ENCODE peak calls at places on chromosomes 3 and 15, in nine cellular contexts. One of them, this sample, is unnamed.

GRCh38 chr15:84898761-84899160 is 14.3 kb downstream of the SLC28A1 start:
- DNase-seq in CD8-positive, alpha-beta memory T cell: no peak
- DNase-seq in fibroblast of lung: no peak
- DNase-seq in adipocyte: no peak
- DNase-seq in tibial artery: no peak
- DNase-seq in fibroblast of mammary gland: no peak
- DNase-seq in CD8-positive, alpha-beta T cell: no peak
- DNase-seq in body of pancreas: no peak
- DNase-seq in HepG2: no peak
- DNase-seq in this sample: no peak

GRCh38 chr15:68196445-68197169 is 8.5 kb downstream of the CALML4 start:
- DNase-seq in CD8-positive, alpha-beta memory T cell: no peak
- DNase-seq in fibroblast of lung: no peak
- DNase-seq in adipocyte: no peak
- DNase-seq in tibial artery: no peak
- DNase-seq in fibroblast of mammary gland: no peak
- DNase-seq in CD8-positive, alpha-beta T cell: no peak
- DNase-seq in body of pancreas: no peak
- DNase-seq in HepG2: no peak
- DNase-seq in this sample: no peak

GRCh38 chr3:136069933-136070332 is 104.4 kb downstream of the PPP2R3A start:
- DNase-seq in CD8-positive, alpha-beta memory T cell: no peak
- DNase-seq in fibroblast of lung: peak; percentile 5
- DNase-seq in adipocyte: peak; percentile 28
- DNase-seq in tibial artery: no peak
- DNase-seq in fibroblast of mammary gland: peak; percentile 28
- DNase-seq in CD8-positive, alpha-beta T cell: no peak
- DNase-seq in body of pancreas: no peak
- DNase-seq in HepG2: no peak
- DNase-seq in this sample: no peak

GRCh38 chr15:42102646-42103235 is 8.4 kb upstream of the PLA2G4D start:
- DNase-seq in CD8-positive, alpha-beta memory T cell: no peak
- DNase-seq in fibroblast of lung: peak; percentile 48
- DNase-seq in adipocyte: peak; percentile 27
- DNase-seq in tibial artery: no peak
- DNase-seq in fibroblast of mammary gland: peak; percentile 59
- DNase-seq in CD8-positive, alpha-beta T cell: no peak
- DNase-seq in body of pancreas: no peak
- DNase-seq in HepG2: no peak
- DNase-seq in this sample: no peak

GRCh38 chr15:62348528-62349087 is 183.5 kb upstream of the C2CD4B start:
- DNase-seq in CD8-positive, alpha-beta memory T cell: no peak
- DNase-seq in fibroblast of lung: no peak
- DNase-seq in adipocyte: no peak
- DNase-seq in tibial artery: no peak
- DNase-seq in fibroblast of mammary gland: no peak
- DNase-seq in CD8-positive, alpha-beta T cell: no peak
- DNase-seq in body of pancreas: no peak
- DNase-seq in HepG2: no peak
- DNase-seq in this sample: no peak

GRCh38 chr3:171335559-171335958 is 124.6 kb downstream of the TNIK start:
- DNase-seq in CD8-positive, alpha-beta memory T cell: no peak
- DNase-seq in fibroblast of lung: no peak
- DNase-seq in adipocyte: no peak
- DNase-seq in tibial artery: no peak
- DNase-seq in fibroblast of mammary gland: no peak
- DNase-seq in CD8-positive, alpha-beta T cell: no peak
- DNase-seq in body of pancreas: no peak
- DNase-seq in HepG2: no peak
- DNase-seq in this sample: no peak

GRCh38 chr15:40445411-40446055 is 4.8 kb downstream of the BAHD1 start:
- DNase-seq in CD8-positive, alpha-beta memory T cell: no peak
- DNase-seq in fibroblast of lung: peak; percentile 55
- DNase-seq in adipocyte: peak; percentile 21
- DNase-seq in tibial artery: no peak
- DNase-seq in fibroblast of mammary gland: peak; percentile 67
- DNase-seq in CD8-positive, alpha-beta T cell: no peak
- DNase-seq in body of pancreas: no peak
- DNase-seq in HepG2: no peak
- DNase-seq in this sample: no peak

GRCh38 chr3:16807981-16808380 is 76.8 kb upstream of the PLCL2 start:
- DNase-seq in CD8-positive, alpha-beta memory T cell: no peak
- DNase-seq in fibroblast of lung: no peak
- DNase-seq in adipocyte: peak; percentile 0
- DNase-seq in tibial artery: no peak
- DNase-seq in fibroblast of mammary gland: peak; percentile 42
- DNase-seq in CD8-positive, alpha-beta T cell: no peak
- DNase-seq in body of pancreas: no peak
- DNase-seq in HepG2: no peak
- DNase-seq in this sample: no peak

GRCh38 chr3:96983731-96984130 is 169.3 kb downstream of the EPHA6 start:
- DNase-seq in CD8-positive, alpha-beta memory T cell: no peak
- DNase-seq in fibroblast of lung: no peak
- DNase-seq in adipocyte: no peak
- DNase-seq in tibial artery: no peak
- DNase-seq in fibroblast of mammary gland: no peak
- DNase-seq in CD8-positive, alpha-beta T cell: no peak
- DNase-seq in body of pancreas: no peak
- DNase-seq in HepG2: no peak
- DNase-seq in this sample: no peak

GRCh38 chr15:43225201-43225949 is 4.6 kb upstream of the EPB42 start:
- DNase-seq in CD8-positive, alpha-beta memory T cell: no peak
- DNase-seq in fibroblast of lung: peak; percentile 68
- DNase-seq in adipocyte: peak; percentile 84
- DNase-seq in tibial artery: peak; percentile 42
- DNase-seq in fibroblast of mammary gland: peak; percentile 70
- DNase-seq in CD8-positive, alpha-beta T cell: peak; percentile 17
- DNase-seq in body of pancreas: peak; percentile 57
- DNase-seq in HepG2: peak; percentile 63
- DNase-seq in this sample: no peak

GRCh38 chr15:68281008-68281407 is 3.5 kb downstream of the FEM1B start:
- DNase-seq in CD8-positive, alpha-beta memory T cell: no peak
- DNase-seq in fibroblast of lung: no peak
- DNase-seq in adipocyte: no peak
- DNase-seq in tibial artery: no peak
- DNase-seq in fibroblast of mammary gland: no peak
- DNase-seq in CD8-positive, alpha-beta T cell: no peak
- DNase-seq in body of pancreas: no peak
- DNase-seq in HepG2: no peak
- DNase-seq in this sample: no peak

GRCh38 chr3:62376906-62377865 is 3.8 kb upstream of the FEZF2 start:
- DNase-seq in CD8-positive, alpha-beta memory T cell: no peak
- DNase-seq in fibroblast of lung: no peak
- DNase-seq in adipocyte: no peak
- DNase-seq in tibial artery: no peak
- DNase-seq in fibroblast of mammary gland: no peak
- DNase-seq in CD8-positive, alpha-beta T cell: no peak
- DNase-seq in body of pancreas: no peak
- DNase-seq in HepG2: no peak
- DNase-seq in this sample: no peak

GRCh38 chr3:132550579-132551305 is 46.3 kb upstream of the ACKR4 start:
- DNase-seq in CD8-positive, alpha-beta memory T cell: no peak
- DNase-seq in fibroblast of lung: no peak
- DNase-seq in adipocyte: no peak
- DNase-seq in tibial artery: no peak
- DNase-seq in fibroblast of mammary gland: peak; percentile 44
- DNase-seq in CD8-positive, alpha-beta T cell: no peak
- DNase-seq in body of pancreas: peak; percentile 66
- DNase-seq in HepG2: no peak
- DNase-seq in this sample: no peak

GRCh38 chr3:193490989-193491388 is 63.7 kb downstream of the ATP13A4 start:
- DNase-seq in CD8-positive, alpha-beta memory T cell: no peak
- DNase-seq in fibroblast of lung: no peak
- DNase-seq in adipocyte: no peak
- DNase-seq in tibial artery: no peak
- DNase-seq in fibroblast of mammary gland: no peak
- DNase-seq in CD8-positive, alpha-beta T cell: no peak
- DNase-seq in body of pancreas: no peak
- DNase-seq in HepG2: no peak
- DNase-seq in this sample: no peak

GRCh38 chr3:29683306-29683993 is 402.6 kb downstream of the RBMS3 start:
- DNase-seq in CD8-positive, alpha-beta memory T cell: no peak
- DNase-seq in fibroblast of lung: peak; percentile 57
- DNase-seq in adipocyte: peak; percentile 67
- DNase-seq in tibial artery: no peak
- DNase-seq in fibroblast of mammary gland: peak; percentile 59
- DNase-seq in CD8-positive, alpha-beta T cell: no peak
- DNase-seq in body of pancreas: no peak
- DNase-seq in HepG2: no peak
- DNase-seq in this sample: no peak

GRCh38 chr3:18964640-18965039 is 183.7 kb upstream of the KCNH8 start:
- DNase-seq in CD8-positive, alpha-beta memory T cell: no peak
- DNase-seq in fibroblast of lung: no peak
- DNase-seq in adipocyte: no peak
- DNase-seq in tibial artery: no peak
- DNase-seq in fibroblast of mammary gland: no peak
- DNase-seq in CD8-positive, alpha-beta T cell: no peak
- DNase-seq in body of pancreas: no peak
- DNase-seq in HepG2: no peak
- DNase-seq in this sample: no peak

GRCh38 chr15:74821091-74821789 is 5.2 kb upstream of the CPLX3 start:
- DNase-seq in CD8-positive, alpha-beta memory T cell: no peak
- DNase-seq in fibroblast of lung: no peak
- DNase-seq in adipocyte: peak; percentile 6
- DNase-seq in tibial artery: no peak
- DNase-seq in fibroblast of mammary gland: no peak
- DNase-seq in CD8-positive, alpha-beta T cell: no peak
- DNase-seq in body of pancreas: no peak
- DNase-seq in HepG2: no peak
- DNase-seq in this sample: no peak

DNA sequence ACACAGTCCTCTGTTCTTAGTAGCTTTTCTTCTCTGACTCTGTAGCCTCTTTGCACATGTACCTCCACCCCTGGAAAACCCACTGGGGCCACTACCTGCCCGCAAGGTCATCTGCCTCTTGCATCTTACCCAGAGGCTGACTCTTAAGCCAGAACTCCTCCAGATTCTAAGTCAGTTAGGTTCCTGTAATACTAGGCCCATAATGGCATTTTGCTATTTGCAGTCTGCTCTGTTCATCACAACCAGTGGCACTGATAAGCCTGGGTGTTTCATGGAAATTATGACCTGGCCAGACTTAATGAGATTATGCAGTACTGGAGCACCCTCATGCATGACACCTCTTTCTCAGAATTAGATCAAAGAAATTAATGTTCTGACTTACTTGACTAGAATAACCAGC is 31.7 kb upstream of the ATG7 start:
- DNase-seq in CD8-positive, alpha-beta memory T cell: no peak
- DNase-seq in fibroblast of lung: no peak
- DNase-seq in adipocyte: no peak
- DNase-seq in tibial artery: no peak
- DNase-seq in fibroblast of mammary gland: no peak
- DNase-seq in CD8-positive, alpha-beta T cell: no peak
- DNase-seq in body of pancreas: no peak
- DNase-seq in HepG2: no peak
- DNase-seq in this sample: no peak
- H3K4me3 ChIP-seq in CD8-positive, alpha-beta memory T cell: no peak overlapping the region
- H3K4me3 ChIP-seq in fibroblast of lung: no peak overlapping the region
- H3K4me3 ChIP-seq in adipocyte: no peak overlapping the region
- H3K4me3 ChIP-seq in tibial artery: no peak overlapping the region
- H3K4me3 ChIP-seq in fibroblast of mammary gland: no peak overlapping the region
- H3K4me3 ChIP-seq in CD8-positive, alpha-beta T cell: no peak overlapping the region
- H3K4me3 ChIP-seq in body of pancreas: no peak overlapping the region
- H3K4me3 ChIP-seq in HepG2: no peak overlapping the region
- H3K4me3 ChIP-seq in this sample: no peak overlapping the region

GRCh38 chr3:109351231-109351630 is 13.9 kb upstream of the DPPA4 start:
- DNase-seq in CD8-positive, alpha-beta memory T cell: no peak
- DNase-seq in fibroblast of lung: no peak
- DNase-seq in adipocyte: no peak
- DNase-seq in tibial artery: no peak
- DNase-seq in fibroblast of mammary gland: no peak
- DNase-seq in CD8-positive, alpha-beta T cell: no peak
- DNase-seq in body of pancreas: no peak
- DNase-seq in HepG2: no peak
- DNase-seq in this sample: no peak

GRCh38 chr3:109356442-109357155 is 19.3 kb upstream of the DPPA4 start:
- DNase-seq in CD8-positive, alpha-beta memory T cell: no peak
- DNase-seq in fibroblast of lung: no peak
- DNase-seq in adipocyte: no peak
- DNase-seq in tibial artery: no peak
- DNase-seq in fibroblast of mammary gland: no peak
- DNase-seq in CD8-positive, alpha-beta T cell: no peak
- DNase-seq in body of pancreas: no peak
- DNase-seq in HepG2: no peak
- DNase-seq in this sample: no peak

GRCh38 chr3:109353057-109353456 is 15.7 kb upstream of the DPPA4 start:
- DNase-seq in CD8-positive, alpha-beta memory T cell: no peak
- DNase-seq in fibroblast of lung: peak; percentile 63
- DNase-seq in adipocyte: peak; percentile 4
- DNase-seq in tibial artery: no peak
- DNase-seq in fibroblast of mammary gland: no peak
- DNase-seq in CD8-positive, alpha-beta T cell: no peak
- DNase-seq in body of pancreas: no peak
- DNase-seq in HepG2: no peak
- DNase-seq in this sample: no peak

GRCh38 chr3:109355625-109356441 is 18.5 kb upstream of the DPPA4 start:
- DNase-seq in CD8-positive, alpha-beta memory T cell: no peak
- DNase-seq in fibroblast of lung: no peak
- DNase-seq in adipocyte: no peak
- DNase-seq in tibial artery: no peak
- DNase-seq in fibroblast of mammary gland: no peak
- DNase-seq in CD8-positive, alpha-beta T cell: no peak
- DNase-seq in body of pancreas: no peak
- DNase-seq in HepG2: no peak
- DNase-seq in this sample: no peak
- H3K4me3 ChIP-seq in CD8-positive, alpha-beta memory T cell: no peak overlapping the region
- H3K4me3 ChIP-seq in fibroblast of lung: no peak overlapping the region
- H3K4me3 ChIP-seq in adipocyte: no peak overlapping the region
- H3K4me3 ChIP-seq in tibial artery: no peak overlapping the region
- H3K4me3 ChIP-seq in fibroblast of mammary gland: no peak overlapping the region
- H3K4me3 ChIP-seq in CD8-positive, alpha-beta T cell: no peak overlapping the region
- H3K4me3 ChIP-seq in body of pancreas: no peak overlapping the region
- H3K4me3 ChIP-seq in HepG2: no peak overlapping the region
- H3K4me3 ChIP-seq in this sample: no peak overlapping the region

GRCh38 chr15:64912379-64912778 is 677 bp downstream of the ANKDD1A start:
- DNase-seq in CD8-positive, alpha-beta memory T cell: no peak
- DNase-seq in fibroblast of lung: no peak
- DNase-seq in adipocyte: no peak
- DNase-seq in tibial artery: no peak
- DNase-seq in fibroblast of mammary gland: no peak
- DNase-seq in CD8-positive, alpha-beta T cell: no peak
- DNase-seq in body of pancreas: no peak
- DNase-seq in HepG2: no peak
- DNase-seq in this sample: no peak
- H3K4me3 ChIP-seq in CD8-positive, alpha-beta memory T cell: no peak overlapping the region
- H3K4me3 ChIP-seq in fibroblast of lung: no peak overlapping the region
- H3K4me3 ChIP-seq in adipocyte: peak overlapping the region; percentile 85
- H3K4me3 ChIP-seq in tibial artery: peak overlapping the region; percentile 61
- H3K4me3 ChIP-seq in fibroblast of mammary gland: no peak overlapping the region
- H3K4me3 ChIP-seq in CD8-positive, alpha-beta T cell: no peak overlapping the region
- H3K4me3 ChIP-seq in body of pancreas: peak overlapping the region; percentile 21
- H3K4me3 ChIP-seq in HepG2: no peak overlapping the region
- H3K4me3 ChIP-seq in this sample: peak overlapping the region; percentile 76

DNA sequence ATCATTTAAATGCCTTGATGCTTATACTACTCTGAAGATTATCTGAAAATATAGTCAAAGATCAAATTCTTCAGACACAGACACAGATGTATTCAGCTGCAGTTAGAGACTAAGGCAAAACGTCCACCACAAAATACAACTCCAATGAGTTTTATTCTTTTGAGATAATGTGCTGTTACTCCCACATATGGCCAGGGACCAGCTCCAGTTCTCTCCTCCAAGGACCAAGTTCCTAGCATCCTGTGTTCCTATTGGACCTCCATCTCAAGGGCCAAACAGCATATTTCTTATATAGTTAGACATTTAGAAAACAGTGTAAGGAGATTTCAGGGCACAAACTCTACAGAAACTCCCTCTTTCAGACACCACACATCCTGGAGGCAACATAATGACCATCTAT is 27.1 kb downstream of the IP6K1 start:
- DNase-seq in CD8-positive, alpha-beta memory T cell: no peak
- DNase-seq in fibroblast of lung: no peak
- DNase-seq in adipocyte: no peak
- DNase-seq in tibial artery: no peak
- DNase-seq in fibroblast of mammary gland: no peak
- DNase-seq in CD8-positive, alpha-beta T cell: no peak
- DNase-seq in body of pancreas: no peak
- DNase-seq in HepG2: no peak
- DNase-seq in this sample: no peak
- H3K4me3 ChIP-seq in CD8-positive, alpha-beta memory T cell: no peak overlapping the region
- H3K4me3 ChIP-seq in fibroblast of lung: no peak overlapping the region
- H3K4me3 ChIP-seq in adipocyte: no peak overlapping the region
- H3K4me3 ChIP-seq in tibial artery: no peak overlapping the region
- H3K4me3 ChIP-seq in fibroblast of mammary gland: no peak overlapping the region
- H3K4me3 ChIP-seq in CD8-positive, alpha-beta T cell: no peak overlapping the region
- H3K4me3 ChIP-seq in body of pancreas: no peak overlapping the region
- H3K4me3 ChIP-seq in HepG2: no peak overlapping the region
- H3K4me3 ChIP-seq in this sample: no peak overlapping the region